ENCODE peak calls at places on chromosomes 2 and 18, in ten cellular contexts. One of them, this sample, is unnamed.

GRCh38 chr2:241410739-241411176 is 54.7 kb downstream of the FARP2 start:
- DNase-seq in endodermal cell: no peak
- DNase-seq in heart right ventricle: no peak
- DNase-seq in IMR-90: peak; percentile 87
- DNase-seq in kidney epithelial cell: no peak
- DNase-seq in astrocyte: peak; percentile 70
- DNase-seq in esophagus muscularis mucosa: no peak
- DNase-seq in cardiac muscle cell: no peak
- DNase-seq in transverse colon: no peak
- DNase-seq in thoracic aorta: no peak
- DNase-seq in this sample: no peak

GRCh38 chr2:212537311-212538155 is 1.1 kb downstream of the ERBB4 start:
- DNase-seq in cardiac muscle cell: peak; percentile 74
- DNase-seq in esophagus muscularis mucosa: no peak
- DNase-seq in IMR-90: no peak
- DNase-seq in endodermal cell: peak; percentile 78
- DNase-seq in astrocyte: no peak
- DNase-seq in thoracic aorta: no peak
- DNase-seq in heart right ventricle: no peak
- DNase-seq in kidney epithelial cell: no peak
- DNase-seq in transverse colon: no peak
- DNase-seq in this sample: peak; percentile 41

GRCh38 chr2:195047955-195048354 is 609.1 kb upstream of the SLC39A10 start:
- DNase-seq in kidney epithelial cell: no peak
- DNase-seq in astrocyte: no peak
- DNase-seq in transverse colon: no peak
- DNase-seq in thoracic aorta: no peak
- DNase-seq in heart right ventricle: no peak
- DNase-seq in endodermal cell: no peak
- DNase-seq in esophagus muscularis mucosa: no peak
- DNase-seq in IMR-90: no peak
- DNase-seq in cardiac muscle cell: no peak
- DNase-seq in this sample: no peak

GRCh38 chr2:162327134-162327769 is 8.8 kb upstream of the IFIH1 start:
- DNase-seq in IMR-90: no peak
- DNase-seq in kidney epithelial cell: no peak
- DNase-seq in endodermal cell: no peak
- DNase-seq in thoracic aorta: no peak
- DNase-seq in transverse colon: no peak
- DNase-seq in cardiac muscle cell: no peak
- DNase-seq in heart right ventricle: no peak
- DNase-seq in esophagus muscularis mucosa: no peak
- DNase-seq in astrocyte: no peak
- DNase-seq in this sample: no peak

GRCh38 chr18:57921708-57922107 is 118.6 kb upstream of the ATP8B1 start:
- DNase-seq in endodermal cell: no peak
- DNase-seq in transverse colon: no peak
- DNase-seq in heart right ventricle: no peak
- DNase-seq in kidney epithelial cell: no peak
- DNase-seq in IMR-90: peak; percentile 60
- DNase-seq in cardiac muscle cell: no peak
- DNase-seq in esophagus muscularis mucosa: peak; percentile 74
- DNase-seq in astrocyte: no peak
- DNase-seq in thoracic aorta: no peak
- DNase-seq in this sample: no peak

GRCh38 chr2:70708376-70709199 is 59.4 kb downstream of the ADD2 start:
- DNase-seq in transverse colon: no peak
- DNase-seq in cardiac muscle cell: no peak
- DNase-seq in kidney epithelial cell: no peak
- DNase-seq in endodermal cell: peak; percentile 10
- DNase-seq in thoracic aorta: no peak
- DNase-seq in astrocyte: peak; percentile 84
- DNase-seq in heart right ventricle: no peak
- DNase-seq in IMR-90: no peak
- DNase-seq in esophagus muscularis mucosa: no peak
- DNase-seq in this sample: no peak

GRCh38 chr2:23505984-23506380 is 121.0 kb downstream of the KLHL29 start:
- DNase-seq in cardiac muscle cell: no peak
- DNase-seq in transverse colon: no peak
- DNase-seq in heart right ventricle: no peak
- DNase-seq in kidney epithelial cell: no peak
- DNase-seq in thoracic aorta: no peak
- DNase-seq in astrocyte: no peak
- DNase-seq in endodermal cell: no peak
- DNase-seq in esophagus muscularis mucosa: no peak
- DNase-seq in IMR-90: peak; percentile 23
- DNase-seq in this sample: no peak

GRCh38 chr2:138079976-138080375 is 115.7 kb downstream of the HNMT start:
- DNase-seq in astrocyte: no peak
- DNase-seq in IMR-90: no peak
- DNase-seq in esophagus muscularis mucosa: no peak
- DNase-seq in heart right ventricle: no peak
- DNase-seq in thoracic aorta: no peak
- DNase-seq in cardiac muscle cell: no peak
- DNase-seq in endodermal cell: no peak
- DNase-seq in transverse colon: no peak
- DNase-seq in kidney epithelial cell: no peak
- DNase-seq in this sample: no peak

GRCh38 chr2:172106128-172106961 is 3.6 kb upstream of the DLX2 start:
- DNase-seq in esophagus muscularis mucosa: no peak
- DNase-seq in kidney epithelial cell: no peak
- DNase-seq in heart right ventricle: no peak
- DNase-seq in IMR-90: peak; percentile 43
- DNase-seq in transverse colon: no peak
- DNase-seq in cardiac muscle cell: no peak
- DNase-seq in endodermal cell: peak; percentile 90
- DNase-seq in astrocyte: no peak
- DNase-seq in thoracic aorta: no peak
- DNase-seq in this sample: no peak

GRCh38 chr2:207334631-207335371 is 169.1 kb upstream of the KLF7 start:
- DNase-seq in endodermal cell: peak; percentile 88
- DNase-seq in thoracic aorta: peak; percentile 80
- DNase-seq in astrocyte: peak; percentile 100
- DNase-seq in esophagus muscularis mucosa: no peak
- DNase-seq in transverse colon: peak; percentile 47
- DNase-seq in heart right ventricle: peak; percentile 80
- DNase-seq in cardiac muscle cell: peak; percentile 55
- DNase-seq in IMR-90: peak; percentile 100
- DNase-seq in kidney epithelial cell: peak; percentile 95
- DNase-seq in this sample: peak; percentile 63

GRCh38 chr2:128260239-128261138 is 58.2 kb downstream of the HS6ST1 start:
- DNase-seq in esophagus muscularis mucosa: no peak
- DNase-seq in endodermal cell: peak; percentile 92
- DNase-seq in IMR-90: peak; percentile 81
- DNase-seq in thoracic aorta: peak; percentile 21
- DNase-seq in transverse colon: no peak
- DNase-seq in astrocyte: peak; percentile 92
- DNase-seq in kidney epithelial cell: peak; percentile 31
- DNase-seq in heart right ventricle: no peak
- DNase-seq in cardiac muscle cell: no peak
- DNase-seq in this sample: no peak
- TF ChIP-seq CTCF in esophagus muscularis mucosa: no peak
- TF ChIP-seq CTCF in endodermal cell: no peak
- TF ChIP-seq CTCF in IMR-90: no peak
- TF ChIP-seq CTCF in thoracic aorta: peak; percentile 12
- TF ChIP-seq CTCF in transverse colon: no peak
- TF ChIP-seq CTCF in astrocyte: no peak
- TF ChIP-seq CTCF in kidney epithelial cell: peak; percentile 18
- TF ChIP-seq CTCF in heart right ventricle: no peak
- TF ChIP-seq CTCF in cardiac muscle cell: peak; percentile 39
- TF ChIP-seq CTCF in this sample: no peak

DNA sequence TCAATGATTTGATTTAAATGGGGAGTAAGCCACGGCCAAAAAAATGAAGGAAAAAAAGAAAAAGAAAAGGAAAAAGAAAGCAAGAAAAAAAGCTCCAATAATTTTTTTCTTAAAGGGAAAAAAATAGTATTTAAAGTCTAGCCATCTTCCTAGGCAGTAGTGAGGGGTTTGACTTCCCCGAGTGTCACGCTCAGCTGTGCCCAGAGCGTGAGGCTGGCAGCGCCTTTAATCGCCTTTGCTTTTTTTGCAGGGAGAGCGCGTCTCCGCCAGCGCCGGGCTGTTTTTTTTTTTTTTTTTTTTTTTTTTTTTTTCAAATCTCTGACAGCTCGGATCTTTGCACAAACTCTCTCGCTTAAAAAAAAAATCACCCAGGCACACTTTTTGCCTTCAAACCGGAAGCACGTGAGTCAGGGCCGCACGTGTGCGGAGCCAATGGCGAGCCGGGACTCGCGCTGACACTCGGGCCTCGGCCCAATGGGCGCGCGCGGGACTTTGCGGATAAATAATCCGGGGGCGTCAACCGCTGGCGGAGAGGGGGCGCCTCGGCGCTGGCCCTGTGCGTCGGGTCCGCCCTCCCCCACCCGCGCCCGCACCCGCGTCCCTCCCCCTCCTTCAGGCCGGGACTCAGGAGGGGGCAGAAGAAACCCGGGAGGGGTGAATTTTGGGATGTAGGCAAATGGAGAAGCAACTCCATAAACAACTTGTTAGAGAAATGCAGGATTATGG is at the start of gene EN1:
- DNase-seq in esophagus muscularis mucosa: no peak
- DNase-seq in heart right ventricle: no peak
- DNase-seq in IMR-90: peak; percentile 8
- DNase-seq in thoracic aorta: no peak
- DNase-seq in endodermal cell: peak; percentile 91
- DNase-seq in transverse colon: no peak
- DNase-seq in kidney epithelial cell: no peak
- DNase-seq in astrocyte: peak; percentile 82
- DNase-seq in cardiac muscle cell: peak; percentile 69
- DNase-seq in this sample: no peak
- H3K27me3 ChIP-seq in esophagus muscularis mucosa: peaks cover 4% of the 10 kb centered on the region
- H3K27me3 ChIP-seq in heart right ventricle: peaks cover 98% of the 10 kb centered on the region
- H3K27me3 ChIP-seq in IMR-90: peaks cover 89% of the 10 kb centered on the region
- H3K27me3 ChIP-seq in thoracic aorta: peaks cover 43% of the 10 kb centered on the region
- H3K27me3 ChIP-seq in endodermal cell: peaks cover 98% of the 10 kb centered on the region
- H3K27me3 ChIP-seq in transverse colon: peaks cover 100% of the 10 kb centered on the region
- H3K27me3 ChIP-seq in kidney epithelial cell: peaks cover 92% of the 10 kb centered on the region
- H3K27me3 ChIP-seq in astrocyte: peaks cover 82% of the 10 kb centered on the region
- H3K27me3 ChIP-seq in cardiac muscle cell: peaks cover 100% of the 10 kb centered on the region
- H3K27me3 ChIP-seq in this sample: peaks cover 2% of the 10 kb centered on the region

DNA sequence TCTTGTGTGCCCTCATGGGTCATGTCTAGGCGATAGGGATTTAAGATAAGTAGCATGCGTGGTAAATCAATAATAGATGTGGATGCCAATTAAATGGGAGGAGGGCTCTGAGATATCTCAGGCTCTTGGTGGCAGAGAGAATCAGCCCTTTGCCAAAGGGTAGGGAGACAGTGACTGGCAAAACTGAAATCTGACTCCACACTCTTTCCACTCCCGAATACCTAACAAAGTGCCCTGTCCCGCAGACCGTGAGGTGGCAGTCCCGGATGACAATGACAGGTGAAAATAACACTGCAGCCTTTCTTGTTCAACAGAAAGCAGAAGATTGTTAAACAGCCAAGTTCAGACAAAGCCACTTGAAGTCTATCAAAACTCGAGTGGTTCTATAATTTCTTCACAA is 47.0 kb downstream of the C2orf76 start:
- DNase-seq in transverse colon: no peak
- DNase-seq in cardiac muscle cell: peak; percentile 22
- DNase-seq in esophagus muscularis mucosa: no peak
- DNase-seq in thoracic aorta: no peak
- DNase-seq in astrocyte: no peak
- DNase-seq in kidney epithelial cell: no peak
- DNase-seq in endodermal cell: no peak
- DNase-seq in heart right ventricle: no peak
- DNase-seq in IMR-90: no peak
- DNase-seq in this sample: no peak
- TF ChIP-seq CTCF in transverse colon: no peak
- TF ChIP-seq CTCF in cardiac muscle cell: no peak
- TF ChIP-seq CTCF in esophagus muscularis mucosa: no peak
- TF ChIP-seq CTCF in thoracic aorta: no peak
- TF ChIP-seq CTCF in astrocyte: no peak
- TF ChIP-seq CTCF in kidney epithelial cell: no peak
- TF ChIP-seq CTCF in endodermal cell: no peak
- TF ChIP-seq CTCF in heart right ventricle: no peak
- TF ChIP-seq CTCF in IMR-90: no peak
- TF ChIP-seq CTCF in this sample: no peak

GRCh38 chr2:110873056-110873502 is 140.7 kb downstream of the ACOXL start:
- DNase-seq in endodermal cell: no peak
- DNase-seq in esophagus muscularis mucosa: peak; percentile 89
- DNase-seq in thoracic aorta: no peak
- DNase-seq in transverse colon: no peak
- DNase-seq in cardiac muscle cell: no peak
- DNase-seq in kidney epithelial cell: no peak
- DNase-seq in astrocyte: no peak
- DNase-seq in IMR-90: no peak
- DNase-seq in heart right ventricle: no peak
- DNase-seq in this sample: peak; percentile 64

GRCh38 chr2:110871637-110872036 is 139.3 kb downstream of the ACOXL start:
- DNase-seq in IMR-90: no peak
- DNase-seq in esophagus muscularis mucosa: no peak
- DNase-seq in astrocyte: no peak
- DNase-seq in heart right ventricle: no peak
- DNase-seq in endodermal cell: no peak
- DNase-seq in kidney epithelial cell: no peak
- DNase-seq in cardiac muscle cell: no peak
- DNase-seq in thoracic aorta: no peak
- DNase-seq in transverse colon: no peak
- DNase-seq in this sample: no peak

GRCh38 chr2:110870545-110870944 is 138.2 kb downstream of the ACOXL start:
- DNase-seq in endodermal cell: no peak
- DNase-seq in esophagus muscularis mucosa: peak; percentile 64
- DNase-seq in thoracic aorta: no peak
- DNase-seq in heart right ventricle: no peak
- DNase-seq in kidney epithelial cell: no peak
- DNase-seq in astrocyte: no peak
- DNase-seq in transverse colon: no peak
- DNase-seq in IMR-90: no peak
- DNase-seq in cardiac muscle cell: no peak
- DNase-seq in this sample: no peak

GRCh38 chr2:110873597-110874525 is 141.5 kb downstream of the ACOXL start:
- DNase-seq in transverse colon: no peak
- DNase-seq in astrocyte: no peak
- DNase-seq in esophagus muscularis mucosa: peak; percentile 72
- DNase-seq in heart right ventricle: no peak
- DNase-seq in cardiac muscle cell: no peak
- DNase-seq in kidney epithelial cell: no peak
- DNase-seq in IMR-90: no peak
- DNase-seq in endodermal cell: no peak
- DNase-seq in thoracic aorta: no peak
- DNase-seq in this sample: no peak

GRCh38 chr2:110872521-110872920 is 140.1 kb downstream of the ACOXL start:
- DNase-seq in endodermal cell: no peak
- DNase-seq in astrocyte: no peak
- DNase-seq in esophagus muscularis mucosa: peak; percentile 55
- DNase-seq in heart right ventricle: no peak
- DNase-seq in IMR-90: no peak
- DNase-seq in transverse colon: no peak
- DNase-seq in thoracic aorta: no peak
- DNase-seq in cardiac muscle cell: no peak
- DNase-seq in kidney epithelial cell: no peak
- DNase-seq in this sample: peak; percentile 55
- H3K27me3 ChIP-seq in endodermal cell: no peaks in the 10 kb centered on the region
- H3K27me3 ChIP-seq in astrocyte: no peaks in the 10 kb centered on the region
- H3K27me3 ChIP-seq in esophagus muscularis mucosa: no peaks in the 10 kb centered on the region
- H3K27me3 ChIP-seq in heart right ventricle: peaks cover 3% of the 10 kb centered on the region
- H3K27me3 ChIP-seq in IMR-90: peaks cover 13% of the 10 kb centered on the region
- H3K27me3 ChIP-seq in transverse colon: no peaks in the 10 kb centered on the region
- H3K27me3 ChIP-seq in thoracic aorta: no peaks in the 10 kb centered on the region
- H3K27me3 ChIP-seq in cardiac muscle cell: no peaks in the 10 kb centered on the region
- H3K27me3 ChIP-seq in kidney epithelial cell: peaks cover under 1% of the 10 kb centered on the region
- H3K27me3 ChIP-seq in this sample: no peaks in the 10 kb centered on the region

GRCh38 chr2:46380038-46380940 is 83.1 kb downstream of the EPAS1 start:
- DNase-seq in esophagus muscularis mucosa: no peak
- DNase-seq in transverse colon: no peak
- DNase-seq in IMR-90: no peak
- DNase-seq in kidney epithelial cell: no peak
- DNase-seq in heart right ventricle: no peak
- DNase-seq in endodermal cell: peak; percentile 28
- DNase-seq in cardiac muscle cell: no peak
- DNase-seq in astrocyte: no peak
- DNase-seq in thoracic aorta: no peak
- DNase-seq in this sample: no peak
- TF ChIP-seq CTCF in esophagus muscularis mucosa: no peak
- TF ChIP-seq CTCF in transverse colon: no peak
- TF ChIP-seq CTCF in IMR-90: no peak
- TF ChIP-seq CTCF in kidney epithelial cell: no peak
- TF ChIP-seq CTCF in heart right ventricle: no peak
- TF ChIP-seq CTCF in endodermal cell: no peak
- TF ChIP-seq CTCF in cardiac muscle cell: no peak
- TF ChIP-seq CTCF in astrocyte: no peak
- TF ChIP-seq CTCF in thoracic aorta: no peak
- TF ChIP-seq CTCF in this sample: no peak

This sample was measured in GM06990.